ENCODE peak calls at places on chromosomes 6 and 20, in four cellular contexts. N, B, C and S are unnamed samples.

GRCh38 chr6:126312013-126312665 is 27.8 kb upstream of the CENPW start:
- DNase-seq in C (peak), N (peak), B (no peak), S (peak)

GRCh38 chr20:37253087-37253486 is 8.5 kb downstream of the GHRH start:
- DNase-seq in B (no peak), N (no peak), C (no peak), S (no peak)

GRCh38 chr6:132483779-132484679 is 28.9 kb downstream of the STX7 start:
- DNase-seq in N (peak), B (peak), C (peak), S (peak)

GRCh38 chr20:3786126-3786484 is 435 bp downstream of the CENPB start:
- DNase-seq in C (no peak), B (no peak), N (no peak), S (peak)

GRCh38 chr6:158475344-158476302 is 84.3 kb upstream of the TMEM181 start:
- DNase-seq in C (peak), B (peak), N (no peak), S (peak)

GRCh38 chr6:149978610-149979009 is 14.9 kb downstream of the ULBP1 start:
- DNase-seq in C (no peak), B (no peak), N (no peak), S (no peak)

GRCh38 chr20:18698735-18699380 is 111.0 kb downstream of the DTD1 start:
- DNase-seq in C (no peak), N (no peak), B (no peak), S (no peak)

GRCh38 chr6:165183071-165183470 is 126.3 kb downstream of the C6orf118 start:
- DNase-seq in B (no peak), N (no peak), C (no peak), S (no peak)

GRCh38 chr6:23457321-23457720 is 668.7 kb upstream of the NRSN1 start:
- DNase-seq in N (no peak), C (no peak), B (no peak), S (no peak)

GRCh38 chr6:34128045-34128444 is 17.8 kb downstream of the GRM4 start:
- DNase-seq in N (no peak), B (no peak), C (no peak), S (no peak)

DNA sequence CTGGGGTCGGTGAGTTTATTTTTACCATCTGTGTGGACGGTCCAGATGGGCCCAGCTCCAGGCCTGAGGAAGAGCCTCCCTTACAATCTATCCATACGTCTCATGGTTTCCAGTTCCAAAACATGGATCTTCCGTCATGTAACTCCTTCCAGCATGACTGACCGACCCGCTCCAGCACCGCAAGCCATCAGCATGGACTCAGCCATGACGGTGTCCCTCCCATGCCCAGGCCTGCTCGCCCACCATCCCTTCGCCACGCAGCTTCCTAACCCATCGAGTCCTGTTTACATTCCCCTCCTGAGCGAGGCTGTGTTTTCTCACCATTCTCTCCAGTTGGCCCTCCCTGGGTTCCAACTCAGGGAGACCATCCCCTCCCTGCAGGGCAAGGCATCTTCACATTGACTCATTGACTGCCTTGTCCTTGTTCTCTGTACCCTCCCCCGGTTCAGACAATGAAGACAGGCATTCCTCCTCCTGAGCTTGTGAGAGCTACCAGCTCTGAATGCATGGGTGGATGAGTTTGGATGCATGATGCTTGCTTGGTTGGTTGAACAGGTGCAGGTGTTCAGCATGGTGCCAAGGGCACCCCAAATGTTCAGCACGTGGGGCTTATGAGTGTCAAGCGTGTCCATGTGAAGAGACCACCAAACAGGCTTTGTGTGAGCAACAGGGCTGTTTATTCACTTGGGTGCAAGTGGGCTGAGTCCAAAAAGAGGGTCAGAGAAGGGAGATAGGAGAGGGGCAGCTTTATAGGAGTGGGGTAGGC is 235.8 kb downstream of the SMOC2 start:
- DNase-seq in B (no peak), C (no peak), N (no peak), S (no peak)
- TF ChIP-seq TARDBP in B (no peak), C (no peak), N (no peak), S (no peak)

DNA sequence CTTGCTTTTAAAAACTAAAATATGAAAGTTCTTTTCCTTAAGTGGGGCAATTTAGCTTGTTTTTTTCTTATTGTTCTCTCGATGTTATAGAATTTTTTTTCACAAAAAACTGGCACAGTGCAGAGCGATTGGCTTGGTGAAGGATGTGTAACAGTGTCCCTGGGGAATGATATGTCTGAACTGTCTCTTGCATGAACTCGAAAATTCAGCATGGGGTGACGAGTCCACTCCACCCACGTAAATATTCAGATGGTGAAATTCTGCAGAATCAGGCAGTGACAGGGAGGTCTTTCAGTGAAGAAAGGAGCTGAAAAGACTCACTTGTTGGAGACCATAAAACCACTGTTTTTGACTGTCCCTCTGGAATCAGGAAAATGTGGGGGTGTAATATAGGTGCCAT is 505.3 kb downstream of the MMUT start:
- DNase-seq in B (no peak), N (no peak), C (no peak), S (no peak)
- TF ChIP-seq FOXM1 in B (no peak), N (no peak), C (no peak), S (no peak)

GRCh38 chr6:13407709-13408695 is 79.4 kb downstream of the GFOD1 start:
- DNase-seq in N (peak), C (no peak), B (no peak), S (no peak)
- TF ChIP-seq FOXK2 in N (peak), C (no peak), B (no peak), S (no peak)

GRCh38 chr20:57672953-57673575 is 36.8 kb downstream of the PMEPA1 start:
- DNase-seq in C (no peak), N (no peak), B (no peak), S (no peak)
- TF ChIP-seq TARDBP in C (no peak), N (no peak), B (no peak), S (no peak)

GRCh38 chr6:51613558-51613957 is 473.9 kb downstream of the PKHD1 start:
- DNase-seq in N (no peak), B (no peak), C (no peak), S (no peak)

GRCh38 chr6:51618563-51618962 is 468.9 kb downstream of the PKHD1 start:
- DNase-seq in N (peak), C (peak), B (no peak), S (no peak)

GRCh38 chr6:51614725-51615124 is 472.7 kb downstream of the PKHD1 start:
- DNase-seq in B (no peak), N (no peak), C (no peak), S (no peak)

GRCh38 chr6:51619042-51619799 is 468.2 kb downstream of the PKHD1 start:
- DNase-seq in N (no peak), B (no peak), C (no peak), S (no peak)
- TF ChIP-seq FOXM1 in N (no peak), B (no peak), C (no peak), S (no peak)

GRCh38 chr20:10236540-10237533 is 18.2 kb downstream of the SNAP25 start:
- DNase-seq in C (no peak), B (no peak), N (no peak), S (no peak)

GRCh38 chr20:10240655-10241054 is 22.0 kb downstream of the SNAP25 start:
- DNase-seq in B (no peak), C (no peak), N (no peak), S (no peak)

GRCh38 chr20:10242166-10242565 is 23.5 kb downstream of the SNAP25 start:
- DNase-seq in N (no peak), B (no peak), C (no peak), S (no peak)

GRCh38 chr20:10239954-10240353 is 21.3 kb downstream of the SNAP25 start:
- DNase-seq in N (peak), C (no peak), B (no peak), S (no peak)
- TF ChIP-seq FOXK2 in N (no peak), C (no peak), B (no peak), S (no peak)

GRCh38 chr6:100915876-100916275 is 34.7 kb upstream of the ASCC3 start:
- DNase-seq in B (no peak), N (peak), C (peak), S (no peak)

GRCh38 chr6:100918152-100918551 is 37.0 kb upstream of the ASCC3 start:
- DNase-seq in N (no peak), C (no peak), B (no peak), S (no peak)

GRCh38 chr6:100913400-100914276 is 32.5 kb upstream of the ASCC3 start:
- DNase-seq in B (no peak), N (peak), C (no peak), S (no peak)
- TF ChIP-seq TARDBP in B (no peak), N (no peak), C (no peak), S (no peak)

GRCh38 chr6:45880139-45880538 is 135.5 kb downstream of the CLIC5 start:
- DNase-seq in C (no peak), N (peak), B (no peak), S (no peak)
- TF ChIP-seq FOXM1 in C (no peak), N (no peak), B (no peak), S (no peak)

DNA sequence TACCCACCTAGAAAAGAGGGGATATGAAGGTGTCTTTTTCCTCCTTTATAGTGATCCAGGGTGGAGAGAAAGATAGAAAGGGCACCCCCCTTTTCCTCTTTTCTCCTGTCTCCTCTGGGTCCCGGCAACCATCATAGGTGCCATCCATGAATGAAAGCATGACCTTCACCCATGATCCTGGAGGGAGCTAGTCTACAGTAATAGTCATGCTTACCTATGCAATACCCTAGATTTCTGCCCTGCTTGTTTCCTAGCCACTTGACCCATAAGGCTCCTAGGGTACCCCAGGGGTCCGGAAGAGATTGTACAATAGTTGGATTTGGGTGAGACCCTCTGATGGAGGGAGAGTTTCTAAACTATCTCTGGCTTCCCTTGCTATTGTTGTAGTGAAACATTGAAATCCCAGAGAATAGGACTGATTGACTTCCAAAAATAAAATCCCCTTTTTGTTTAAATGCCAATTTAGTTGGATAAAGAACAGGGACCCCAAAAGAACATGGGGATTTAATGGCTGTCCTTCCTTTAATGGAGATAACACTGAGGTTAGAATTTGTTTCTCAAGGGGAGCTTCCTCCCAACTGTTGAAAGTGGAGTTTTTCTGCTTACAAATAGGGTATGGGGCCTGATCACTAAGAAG is 366.8 kb upstream of the KHDRBS2 start:
- DNase-seq in N (no peak), C (peak), B (no peak), S (peak)
- TF ChIP-seq FOXK2 in N (no peak), C (no peak), B (no peak), S (no peak)